ENCODE peak calls at places on chromosome 2, in four cellular contexts. One of them, this sample, is unnamed.

GRCh38 chr2:38602136-38602731 is 494 bp downstream of the HNRNPLL start:
- DNase-seq in lower lobe of right lung: peak; percentile 71
- DNase-seq in right cardiac atrium: peak; percentile 78
- DNase-seq in naive thymus-derived CD4-positive, alpha-beta T cell: peak; percentile 18
- DNase-seq in this sample: no peak

GRCh38 chr2:181193550-181193949 is 213.1 kb downstream of the UBE2E3 start:
- DNase-seq in lower lobe of right lung: no peak
- DNase-seq in right cardiac atrium: no peak
- DNase-seq in naive thymus-derived CD4-positive, alpha-beta T cell: no peak
- DNase-seq in this sample: no peak

GRCh38 chr2:232861353-232861752 is 8.7 kb upstream of the SNORC start:
- DNase-seq in lower lobe of right lung: no peak
- DNase-seq in right cardiac atrium: no peak
- DNase-seq in naive thymus-derived CD4-positive, alpha-beta T cell: no peak
- DNase-seq in this sample: no peak

GRCh38 chr2:10834300-10834699 is 21.7 kb upstream of the PDIA6 start:
- DNase-seq in lower lobe of right lung: no peak
- DNase-seq in right cardiac atrium: no peak
- DNase-seq in naive thymus-derived CD4-positive, alpha-beta T cell: no peak
- DNase-seq in this sample: no peak

GRCh38 chr2:187438459-187438858 is 9.6 kb downstream of the CALCRL start:
- DNase-seq in lower lobe of right lung: no peak
- DNase-seq in right cardiac atrium: peak; percentile 16
- DNase-seq in naive thymus-derived CD4-positive, alpha-beta T cell: no peak
- DNase-seq in this sample: no peak

GRCh38 chr2:219491278-219491967 is 7.3 kb upstream of the GMPPA start:
- DNase-seq in lower lobe of right lung: no peak
- DNase-seq in right cardiac atrium: peak; percentile 62
- DNase-seq in naive thymus-derived CD4-positive, alpha-beta T cell: no peak
- DNase-seq in this sample: no peak

GRCh38 chr2:171390941-171391516 is 42.8 kb downstream of the METTL8 start:
- DNase-seq in lower lobe of right lung: no peak
- DNase-seq in right cardiac atrium: no peak
- DNase-seq in naive thymus-derived CD4-positive, alpha-beta T cell: no peak
- DNase-seq in this sample: no peak

GRCh38 chr2:85418132-85419008 is at the start of gene SH2D6:
- DNase-seq in lower lobe of right lung: peak; percentile 92
- DNase-seq in right cardiac atrium: peak; percentile 96
- DNase-seq in naive thymus-derived CD4-positive, alpha-beta T cell: peak; percentile 77
- DNase-seq in this sample: peak; percentile 49

GRCh38 chr2:84958135-84959044 is 12.6 kb upstream of the KCMF1 start:
- DNase-seq in lower lobe of right lung: peak; percentile 50
- DNase-seq in right cardiac atrium: no peak
- DNase-seq in naive thymus-derived CD4-positive, alpha-beta T cell: no peak
- DNase-seq in this sample: no peak

GRCh38 chr2:25023333-25023732 is 18.5 kb upstream of the EFR3B start:
- DNase-seq in lower lobe of right lung: no peak
- DNase-seq in right cardiac atrium: no peak
- DNase-seq in naive thymus-derived CD4-positive, alpha-beta T cell: no peak
- DNase-seq in this sample: no peak

GRCh38 chr2:175180701-175181103 is 808 bp downstream of the ATP5MC3 start:
- DNase-seq in lower lobe of right lung: peak; percentile 51
- DNase-seq in right cardiac atrium: peak; percentile 51
- DNase-seq in naive thymus-derived CD4-positive, alpha-beta T cell: peak; percentile 17
- DNase-seq in this sample: no peak

GRCh38 chr2:148876190-148876588 is 1.2 kb downstream of the KIF5C start:
- DNase-seq in lower lobe of right lung: no peak
- DNase-seq in right cardiac atrium: no peak
- DNase-seq in naive thymus-derived CD4-positive, alpha-beta T cell: no peak
- DNase-seq in this sample: no peak

GRCh38 chr2:115161531-115162453 is 719.4 kb downstream of the DPP10 start:
- DNase-seq in lower lobe of right lung: no peak
- DNase-seq in right cardiac atrium: peak; percentile 42
- DNase-seq in naive thymus-derived CD4-positive, alpha-beta T cell: no peak
- DNase-seq in this sample: no peak

GRCh38 chr2:189370719-189371118 is 70.6 kb upstream of the WDR75 start:
- DNase-seq in lower lobe of right lung: no peak
- DNase-seq in right cardiac atrium: no peak
- DNase-seq in naive thymus-derived CD4-positive, alpha-beta T cell: no peak
- DNase-seq in this sample: no peak

GRCh38 chr2:10977003-10977402 is 65.3 kb downstream of the KCNF1 start:
- DNase-seq in lower lobe of right lung: no peak
- DNase-seq in right cardiac atrium: no peak
- DNase-seq in naive thymus-derived CD4-positive, alpha-beta T cell: no peak
- DNase-seq in this sample: no peak

GRCh38 chr2:41031282-41031681 is 579.4 kb upstream of the SLC8A1 start:
- DNase-seq in lower lobe of right lung: no peak
- DNase-seq in right cardiac atrium: no peak
- DNase-seq in naive thymus-derived CD4-positive, alpha-beta T cell: no peak
- DNase-seq in this sample: no peak

GRCh38 chr2:15831150-15831549 is 109.2 kb upstream of the MYCN start:
- DNase-seq in lower lobe of right lung: no peak
- DNase-seq in right cardiac atrium: no peak
- DNase-seq in naive thymus-derived CD4-positive, alpha-beta T cell: no peak
- DNase-seq in this sample: no peak

GRCh38 chr2:157898591-157898996 is 22.5 kb upstream of the ACVR1 start:
- DNase-seq in lower lobe of right lung: no peak
- DNase-seq in right cardiac atrium: no peak
- DNase-seq in naive thymus-derived CD4-positive, alpha-beta T cell: no peak
- DNase-seq in this sample: no peak

GRCh38 chr2:44825702-44826101 is 115.8 kb upstream of the SIX3 start:
- DNase-seq in lower lobe of right lung: no peak
- DNase-seq in right cardiac atrium: no peak
- DNase-seq in naive thymus-derived CD4-positive, alpha-beta T cell: no peak
- DNase-seq in this sample: no peak

GRCh38 chr2:209277444-209277843 is 146.4 kb upstream of the MAP2 start:
- DNase-seq in lower lobe of right lung: no peak
- DNase-seq in right cardiac atrium: no peak
- DNase-seq in naive thymus-derived CD4-positive, alpha-beta T cell: no peak
- DNase-seq in this sample: no peak

GRCh38 chr2:13137679-13138078 is 420.9 kb downstream of the TRIB2 start:
- DNase-seq in lower lobe of right lung: no peak
- DNase-seq in right cardiac atrium: no peak
- DNase-seq in naive thymus-derived CD4-positive, alpha-beta T cell: no peak
- DNase-seq in this sample: no peak
- H3K9me3 ChIP-seq in lower lobe of right lung: no peaks in the 10 kb centered on the region
- H3K9me3 ChIP-seq in right cardiac atrium: no peaks in the 10 kb centered on the region
- H3K9me3 ChIP-seq in naive thymus-derived CD4-positive, alpha-beta T cell: no peaks in the 10 kb centered on the region
- H3K9me3 ChIP-seq in this sample: no peaks in the 10 kb centered on the region

DNA sequence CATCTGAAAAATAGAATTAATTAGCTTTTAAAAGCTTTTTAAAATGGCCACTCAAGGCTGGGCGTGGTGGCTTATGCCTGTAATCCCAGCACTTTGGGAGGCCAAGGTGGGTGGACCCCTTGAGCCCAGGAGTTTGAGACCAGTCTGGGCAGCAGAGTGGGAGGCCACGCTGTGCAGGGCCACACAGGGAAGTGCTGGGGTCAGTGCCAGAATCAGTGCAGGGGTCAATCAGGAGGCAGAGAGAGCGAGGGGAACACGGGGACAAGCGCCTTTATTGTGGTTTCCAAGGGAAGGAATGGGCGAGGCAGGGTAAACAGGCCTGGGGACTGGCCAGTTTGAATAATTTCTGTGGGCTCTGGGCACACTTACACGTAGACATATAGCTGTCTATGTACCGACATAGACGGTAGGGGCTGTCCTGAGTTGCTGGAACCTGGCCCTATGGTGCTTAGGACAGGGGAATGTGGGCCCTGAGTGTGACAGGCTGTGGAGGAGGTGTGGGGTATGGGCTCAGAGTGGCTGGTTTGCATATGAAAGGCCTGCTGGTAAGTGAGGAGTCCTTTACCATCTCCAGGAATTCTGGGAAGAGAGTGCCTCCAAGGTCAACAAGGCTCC is 42.9 kb downstream of the DYSF start:
- DNase-seq in lower lobe of right lung: no peak
- DNase-seq in right cardiac atrium: no peak
- DNase-seq in naive thymus-derived CD4-positive, alpha-beta T cell: no peak
- DNase-seq in this sample: no peak
- H3K27ac ChIP-seq in lower lobe of right lung: peak overlapping the region; percentile 4
- H3K27ac ChIP-seq in right cardiac atrium: no peak overlapping the region
- H3K27ac ChIP-seq in naive thymus-derived CD4-positive, alpha-beta T cell: no peak overlapping the region
- H3K27ac ChIP-seq in this sample: no peak overlapping the region

DNA sequence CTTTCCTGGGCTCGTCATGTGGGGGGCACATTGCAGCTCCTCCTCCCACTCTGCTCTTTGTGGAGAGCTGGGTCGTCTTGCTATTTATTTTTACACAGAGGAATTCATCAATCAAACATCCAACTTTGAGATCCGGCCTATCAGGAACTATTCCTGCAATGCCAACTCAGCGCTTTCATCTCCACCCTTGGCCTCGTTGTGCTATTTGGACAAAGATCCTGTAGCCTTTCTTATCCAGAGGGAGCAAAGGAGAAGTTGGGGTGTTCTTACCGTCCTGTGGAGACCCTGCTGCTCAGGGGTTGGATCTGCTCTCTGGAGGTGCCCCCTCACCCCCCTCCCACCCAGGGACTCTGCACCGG is 92.1 kb downstream of the ASB1 start:
- DNase-seq in lower lobe of right lung: no peak
- DNase-seq in right cardiac atrium: no peak
- DNase-seq in naive thymus-derived CD4-positive, alpha-beta T cell: no peak
- DNase-seq in this sample: no peak
- H3K9me3 ChIP-seq in lower lobe of right lung: peaks cover 22% of the 10 kb centered on the region
- H3K9me3 ChIP-seq in right cardiac atrium: no peaks in the 10 kb centered on the region
- H3K9me3 ChIP-seq in naive thymus-derived CD4-positive, alpha-beta T cell: peaks cover 24% of the 10 kb centered on the region
- H3K9me3 ChIP-seq in this sample: peaks cover 12% of the 10 kb centered on the region

GRCh38 chr2:127479866-127480743 is 46.2 kb downstream of the IWS1 start:
- DNase-seq in lower lobe of right lung: no peak
- DNase-seq in right cardiac atrium: no peak
- DNase-seq in naive thymus-derived CD4-positive, alpha-beta T cell: no peak
- DNase-seq in this sample: no peak
- H3K27ac ChIP-seq in lower lobe of right lung: no peak overlapping the region
- H3K27ac ChIP-seq in right cardiac atrium: no peak overlapping the region
- H3K27ac ChIP-seq in naive thymus-derived CD4-positive, alpha-beta T cell: no peak overlapping the region
- H3K27ac ChIP-seq in this sample: no peak overlapping the region

GRCh38 chr2:2562867-2563266 is 231.8 kb upstream of the MYT1L start:
- DNase-seq in lower lobe of right lung: no peak
- DNase-seq in right cardiac atrium: no peak
- DNase-seq in naive thymus-derived CD4-positive, alpha-beta T cell: no peak
- DNase-seq in this sample: no peak

GRCh38 chr2:2561346-2562095 is 230.4 kb upstream of the MYT1L start:
- DNase-seq in lower lobe of right lung: no peak
- DNase-seq in right cardiac atrium: no peak
- DNase-seq in naive thymus-derived CD4-positive, alpha-beta T cell: no peak
- DNase-seq in this sample: no peak

GRCh38 chr2:2564300-2565085 is 233.4 kb upstream of the MYT1L start:
- DNase-seq in lower lobe of right lung: no peak
- DNase-seq in right cardiac atrium: no peak
- DNase-seq in naive thymus-derived CD4-positive, alpha-beta T cell: no peak
- DNase-seq in this sample: no peak

GRCh38 chr2:2565671-2566070 is 234.6 kb upstream of the MYT1L start:
- DNase-seq in lower lobe of right lung: no peak
- DNase-seq in right cardiac atrium: no peak
- DNase-seq in naive thymus-derived CD4-positive, alpha-beta T cell: no peak
- DNase-seq in this sample: no peak

DNA sequence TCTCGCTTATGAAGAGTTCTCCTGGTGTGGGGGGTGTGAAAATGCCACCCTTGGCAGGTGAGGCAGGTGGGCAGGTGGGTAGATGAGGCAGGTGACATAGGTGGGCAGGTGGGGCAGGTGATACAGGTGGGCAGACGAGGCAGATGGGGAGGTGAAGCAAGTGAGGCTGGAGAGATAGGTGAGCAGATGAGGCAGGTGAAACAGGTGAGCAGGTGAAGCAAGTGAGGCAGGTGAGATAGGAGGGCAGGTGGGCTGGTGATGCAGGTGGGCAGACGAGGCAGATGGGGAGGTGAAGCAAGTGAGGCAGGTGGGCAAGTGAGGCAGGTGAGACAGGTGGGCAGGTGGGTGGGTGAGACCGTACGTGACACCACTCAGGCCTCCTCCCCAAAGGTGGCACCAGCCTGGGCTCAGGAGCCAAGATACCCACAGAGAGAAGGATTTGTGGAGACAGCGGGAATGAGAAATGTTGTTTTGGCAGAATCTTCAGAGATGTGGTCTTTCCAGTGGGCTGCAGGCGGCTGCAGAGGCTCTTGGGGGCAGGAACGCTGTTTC is 232.3 kb upstream of the MYT1L start:
- DNase-seq in lower lobe of right lung: no peak
- DNase-seq in right cardiac atrium: no peak
- DNase-seq in naive thymus-derived CD4-positive, alpha-beta T cell: no peak
- DNase-seq in this sample: no peak
- H3K9me3 ChIP-seq in lower lobe of right lung: no peaks in the 10 kb centered on the region
- H3K9me3 ChIP-seq in right cardiac atrium: no peaks in the 10 kb centered on the region
- H3K9me3 ChIP-seq in naive thymus-derived CD4-positive, alpha-beta T cell: no peaks in the 10 kb centered on the region
- H3K9me3 ChIP-seq in this sample: no peaks in the 10 kb centered on the region